ENCODE peak calls at places on chromosomes 5 and 9, in four cellular contexts. L, U, H and I are unnamed samples.

GRCh38 chr9:5817776-5818336 is 15.1 kb downstream of the ERMP1 start:
- DNase-seq in L (no peak), U (peak), H (peak), I (peak)

GRCh38 chr5:6404129-6404528 is 25.8 kb upstream of the MED10 start:
- DNase-seq in L (no peak), U (no peak), H (no peak), I (no peak)

GRCh38 chr5:6732634-6733410 is 19.6 kb downstream of the TENT4A start:
- DNase-seq in L (no peak), U (peak), H (peak), I (peak)

GRCh38 chr5:93573627-93573974 is 7.4 kb downstream of the NR2F1-AS1 start:
- DNase-seq in L (no peak), U (no peak), H (peak), I (peak)

GRCh38 chr5:138354926-138355378 is 2.5 kb downstream of the KDM3B start:
- DNase-seq in L (no peak), U (peak), H (peak), I (peak)

GRCh38 chr5:1638658-1639400 is 115.1 kb upstream of the LPCAT1 start:
- DNase-seq in L (no peak), U (no peak), H (no peak), I (no peak)

GRCh38 chr9:110745656-110746055 is 77.1 kb downstream of the MUSK start:
- DNase-seq in L (no peak), U (peak), H (peak), I (peak)

GRCh38 chr9:71638627-71639026 is 129.7 kb downstream of the CEMIP2 start:
- DNase-seq in L (no peak), U (no peak), H (no peak), I (no peak)

GRCh38 chr9:38434365-38434764 is 10.1 kb upstream of the IGFBPL1 start:
- DNase-seq in L (no peak), U (no peak), H (no peak), I (no peak)

GRCh38 chr5:72438141-72438540 is 69.1 kb downstream of the ZNF366 start:
- DNase-seq in L (no peak), U (peak), H (no peak), I (no peak)

GRCh38 chr9:126234681-126235349 is 91.8 kb upstream of the MVB12B start:
- DNase-seq in L (no peak), U (no peak), H (no peak), I (no peak)

GRCh38 chr5:473344-474192 is 30.6 kb downstream of the EXOC3 start:
- DNase-seq in L (peak), U (peak), H (peak), I (peak)